ENCODE peak calls at places on chromosome 1, in eight cellular contexts. One of them, this sample, is unnamed.

GRCh38 chr1:204837440-204838084 is 33.1 kb upstream of the NFASC start:
- DNase-seq in keratinocyte: no peak
- DNase-seq in right atrium auricular region: no peak
- DNase-seq in heart right ventricle: peak
- DNase-seq in pancreas: peak
- DNase-seq in uterus: peak
- DNase-seq in cardiac fibroblast: peak
- DNase-seq in brain microvascular endothelial cell: peak
- DNase-seq in this sample: peak

GRCh38 chr1:24536391-24536840 is 19.5 kb upstream of the NCMAP start:
- DNase-seq in keratinocyte: no peak
- DNase-seq in right atrium auricular region: no peak
- DNase-seq in heart right ventricle: no peak
- DNase-seq in pancreas: no peak
- DNase-seq in uterus: no peak
- DNase-seq in cardiac fibroblast: peak
- DNase-seq in brain microvascular endothelial cell: no peak
- DNase-seq in this sample: peak

GRCh38 chr1:84298336-84298687 is 3.2 kb upstream of the SAMD13 start:
- DNase-seq in keratinocyte: no peak
- DNase-seq in right atrium auricular region: no peak
- DNase-seq in heart right ventricle: peak
- DNase-seq in pancreas: peak
- DNase-seq in uterus: peak
- DNase-seq in cardiac fibroblast: peak
- DNase-seq in brain microvascular endothelial cell: no peak
- DNase-seq in this sample: peak

GRCh38 chr1:201332616-201333335 is 44.7 kb downstream of the TNNT2 start:
- DNase-seq in keratinocyte: no peak
- DNase-seq in right atrium auricular region: no peak
- DNase-seq in heart right ventricle: no peak
- DNase-seq in pancreas: no peak
- DNase-seq in uterus: no peak
- DNase-seq in cardiac fibroblast: no peak
- DNase-seq in brain microvascular endothelial cell: no peak
- DNase-seq in this sample: no peak

GRCh38 chr1:48498096-48498791 is 26.2 kb upstream of the SPATA6 start:
- DNase-seq in keratinocyte: peak
- DNase-seq in right atrium auricular region: peak
- DNase-seq in heart right ventricle: peak
- DNase-seq in pancreas: peak
- DNase-seq in uterus: peak
- DNase-seq in cardiac fibroblast: peak
- DNase-seq in brain microvascular endothelial cell: peak
- DNase-seq in this sample: peak

GRCh38 chr1:235831148-235831547 is 35.6 kb downstream of the LYST start:
- DNase-seq in keratinocyte: no peak
- DNase-seq in right atrium auricular region: no peak
- DNase-seq in heart right ventricle: peak
- DNase-seq in pancreas: no peak
- DNase-seq in uterus: no peak
- DNase-seq in cardiac fibroblast: peak
- DNase-seq in brain microvascular endothelial cell: peak
- DNase-seq in this sample: no peak

GRCh38 chr1:178869114-178869697 is 1.7 kb downstream of the ANGPTL1 start:
- DNase-seq in keratinocyte: no peak
- DNase-seq in right atrium auricular region: no peak
- DNase-seq in heart right ventricle: no peak
- DNase-seq in pancreas: no peak
- DNase-seq in uterus: no peak
- DNase-seq in cardiac fibroblast: peak
- DNase-seq in brain microvascular endothelial cell: peak
- DNase-seq in this sample: peak

GRCh38 chr1:246365708-246366107 is 141.4 kb downstream of the SMYD3 start:
- DNase-seq in keratinocyte: no peak
- DNase-seq in right atrium auricular region: no peak
- DNase-seq in heart right ventricle: no peak
- DNase-seq in pancreas: no peak
- DNase-seq in uterus: no peak
- DNase-seq in cardiac fibroblast: no peak
- DNase-seq in brain microvascular endothelial cell: no peak
- DNase-seq in this sample: no peak

GRCh38 chr1:26081267-26082019 is 14.0 kb upstream of the TRIM63 start:
- DNase-seq in keratinocyte: no peak
- DNase-seq in right atrium auricular region: no peak
- DNase-seq in heart right ventricle: peak
- DNase-seq in pancreas: no peak
- DNase-seq in uterus: no peak
- DNase-seq in cardiac fibroblast: no peak
- DNase-seq in brain microvascular endothelial cell: no peak
- DNase-seq in this sample: no peak

GRCh38 chr1:18795002-18795689 is 64.3 kb downstream of the TAS1R2 start:
- DNase-seq in keratinocyte: no peak
- DNase-seq in right atrium auricular region: no peak
- DNase-seq in heart right ventricle: no peak
- DNase-seq in pancreas: no peak
- DNase-seq in uterus: no peak
- DNase-seq in cardiac fibroblast: no peak
- DNase-seq in brain microvascular endothelial cell: no peak
- DNase-seq in this sample: no peak

GRCh38 chr1:55382699-55383377 is 167.7 kb upstream of the USP24 start:
- DNase-seq in keratinocyte: no peak
- DNase-seq in right atrium auricular region: peak
- DNase-seq in heart right ventricle: no peak
- DNase-seq in pancreas: no peak
- DNase-seq in uterus: no peak
- DNase-seq in cardiac fibroblast: no peak
- DNase-seq in brain microvascular endothelial cell: no peak
- DNase-seq in this sample: no peak

GRCh38 chr1:37732111-37732780 is 32.7 kb downstream of the EPHA10 start:
- DNase-seq in keratinocyte: no peak
- DNase-seq in right atrium auricular region: no peak
- DNase-seq in heart right ventricle: no peak
- DNase-seq in pancreas: no peak
- DNase-seq in uterus: no peak
- DNase-seq in cardiac fibroblast: no peak
- DNase-seq in brain microvascular endothelial cell: no peak
- DNase-seq in this sample: no peak

GRCh38 chr1:36151845-36152203 is 2.5 kb upstream of the TRAPPC3 start:
- DNase-seq in keratinocyte: no peak
- DNase-seq in right atrium auricular region: no peak
- DNase-seq in heart right ventricle: peak
- DNase-seq in pancreas: no peak
- DNase-seq in uterus: peak
- DNase-seq in cardiac fibroblast: peak
- DNase-seq in brain microvascular endothelial cell: no peak
- DNase-seq in this sample: no peak

GRCh38 chr1:245700631-245701030 is 545.8 kb downstream of the KIF26B start:
- DNase-seq in keratinocyte: no peak
- DNase-seq in right atrium auricular region: no peak
- DNase-seq in heart right ventricle: no peak
- DNase-seq in pancreas: no peak
- DNase-seq in uterus: no peak
- DNase-seq in cardiac fibroblast: no peak
- DNase-seq in brain microvascular endothelial cell: no peak
- DNase-seq in this sample: no peak

GRCh38 chr1:103941086-103941485 is 191.4 kb downstream of the AMY1C start:
- DNase-seq in keratinocyte: no peak
- DNase-seq in right atrium auricular region: no peak
- DNase-seq in heart right ventricle: no peak
- DNase-seq in pancreas: no peak
- DNase-seq in uterus: no peak
- DNase-seq in cardiac fibroblast: no peak
- DNase-seq in brain microvascular endothelial cell: no peak
- DNase-seq in this sample: no peak

GRCh38 chr1:206955476-206956312 is 9.4 kb upstream of the PIGR start:
- DNase-seq in keratinocyte: no peak
- DNase-seq in right atrium auricular region: no peak
- DNase-seq in heart right ventricle: no peak
- DNase-seq in pancreas: no peak
- DNase-seq in uterus: no peak
- DNase-seq in cardiac fibroblast: peak
- DNase-seq in brain microvascular endothelial cell: no peak
- DNase-seq in this sample: peak

GRCh38 chr1:213984387-213985180 is 3.2 kb upstream of the PROX1 start:
- DNase-seq in keratinocyte: no peak
- DNase-seq in right atrium auricular region: no peak
- DNase-seq in heart right ventricle: no peak
- DNase-seq in pancreas: no peak
- DNase-seq in uterus: no peak
- DNase-seq in cardiac fibroblast: no peak
- DNase-seq in brain microvascular endothelial cell: no peak
- DNase-seq in this sample: no peak

DNA sequence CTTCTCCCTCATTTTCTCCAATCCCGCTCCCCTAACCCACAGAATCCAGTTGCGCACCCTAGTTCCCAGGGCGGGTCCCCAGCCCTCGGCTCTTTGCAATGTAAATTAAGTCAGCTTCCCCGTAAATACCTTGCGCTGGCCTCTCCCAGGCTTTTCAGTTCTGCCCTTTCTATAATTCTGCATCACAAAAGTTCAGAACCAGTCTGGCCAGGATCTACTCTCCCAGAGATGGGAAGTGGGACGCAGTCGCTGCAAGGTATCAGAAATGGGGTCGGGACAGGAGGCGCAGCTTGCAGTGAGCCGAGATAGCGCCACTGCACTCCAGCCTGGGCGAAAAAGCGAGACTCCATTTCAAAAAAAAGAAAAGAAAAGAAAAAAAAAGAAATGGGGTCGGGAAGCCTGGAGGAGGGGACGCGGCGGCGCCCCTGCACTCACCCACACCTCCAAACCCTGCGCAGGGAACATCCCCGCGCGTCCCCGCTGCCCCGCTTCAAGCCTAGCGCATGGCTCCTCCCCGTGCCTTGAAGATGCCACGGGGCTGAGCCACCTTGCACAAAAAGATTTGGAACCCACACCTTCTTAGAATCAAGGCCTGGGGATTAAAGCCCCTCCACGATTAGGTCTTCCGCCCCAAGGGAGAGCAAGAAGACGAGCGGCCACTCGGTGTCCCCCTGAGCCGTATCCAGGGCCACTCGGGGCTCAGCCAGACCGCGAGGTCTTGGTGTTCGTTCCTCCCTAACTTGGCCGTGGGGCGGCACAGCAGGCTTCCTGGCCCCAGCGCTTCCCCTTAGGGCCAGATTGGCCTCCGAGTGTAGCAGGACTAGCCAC is 27.2 kb upstream of the ITLN2 start:
- DNase-seq in keratinocyte: no peak
- DNase-seq in right atrium auricular region: no peak
- DNase-seq in heart right ventricle: no peak
- DNase-seq in pancreas: no peak
- DNase-seq in uterus: no peak
- DNase-seq in cardiac fibroblast: no peak
- DNase-seq in brain microvascular endothelial cell: no peak
- DNase-seq in this sample: no peak
- H3K4me3 ChIP-seq in keratinocyte: no peak
- H3K4me3 ChIP-seq in right atrium auricular region: peak
- H3K4me3 ChIP-seq in heart right ventricle: peak
- H3K4me3 ChIP-seq in pancreas: no peak
- H3K4me3 ChIP-seq in uterus: no peak
- H3K4me3 ChIP-seq in cardiac fibroblast: peak
- H3K4me3 ChIP-seq in brain microvascular endothelial cell: peak
- H3K4me3 ChIP-seq in this sample: no peak

GRCh38 chr1:59163268-59164092 is 133.4 kb upstream of the FGGY start:
- DNase-seq in keratinocyte: no peak
- DNase-seq in right atrium auricular region: no peak
- DNase-seq in heart right ventricle: no peak
- DNase-seq in pancreas: no peak
- DNase-seq in uterus: no peak
- DNase-seq in cardiac fibroblast: peak
- DNase-seq in brain microvascular endothelial cell: peak
- DNase-seq in this sample: no peak
- H3K4me3 ChIP-seq in keratinocyte: no peak
- H3K4me3 ChIP-seq in right atrium auricular region: no peak
- H3K4me3 ChIP-seq in heart right ventricle: no peak
- H3K4me3 ChIP-seq in pancreas: no peak
- H3K4me3 ChIP-seq in uterus: no peak
- H3K4me3 ChIP-seq in cardiac fibroblast: no peak
- H3K4me3 ChIP-seq in brain microvascular endothelial cell: no peak
- H3K4me3 ChIP-seq in this sample: no peak

GRCh38 chr1:150763631-150764223 is 1.9 kb downstream of the CTSS start:
- DNase-seq in keratinocyte: no peak
- DNase-seq in right atrium auricular region: no peak
- DNase-seq in heart right ventricle: no peak
- DNase-seq in pancreas: no peak
- DNase-seq in uterus: no peak
- DNase-seq in cardiac fibroblast: no peak
- DNase-seq in brain microvascular endothelial cell: no peak
- DNase-seq in this sample: peak

GRCh38 chr1:150762559-150762958 is 3.0 kb downstream of the CTSS start:
- DNase-seq in keratinocyte: no peak
- DNase-seq in right atrium auricular region: no peak
- DNase-seq in heart right ventricle: no peak
- DNase-seq in pancreas: no peak
- DNase-seq in uterus: no peak
- DNase-seq in cardiac fibroblast: no peak
- DNase-seq in brain microvascular endothelial cell: no peak
- DNase-seq in this sample: peak

GRCh38 chr1:150763018-150763417 is 2.6 kb downstream of the CTSS start:
- DNase-seq in keratinocyte: no peak
- DNase-seq in right atrium auricular region: no peak
- DNase-seq in heart right ventricle: no peak
- DNase-seq in pancreas: no peak
- DNase-seq in uterus: no peak
- DNase-seq in cardiac fibroblast: no peak
- DNase-seq in brain microvascular endothelial cell: no peak
- DNase-seq in this sample: peak

GRCh38 chr1:150764617-150765090 is 924 bp downstream of the CTSS start:
- DNase-seq in keratinocyte: peak
- DNase-seq in right atrium auricular region: no peak
- DNase-seq in heart right ventricle: no peak
- DNase-seq in pancreas: no peak
- DNase-seq in uterus: no peak
- DNase-seq in cardiac fibroblast: peak
- DNase-seq in brain microvascular endothelial cell: peak
- DNase-seq in this sample: peak

GRCh38 chr1:150765229-150765976 is at the start of gene CTSS:
- DNase-seq in keratinocyte: no peak
- DNase-seq in right atrium auricular region: no peak
- DNase-seq in heart right ventricle: no peak
- DNase-seq in pancreas: no peak
- DNase-seq in uterus: no peak
- DNase-seq in cardiac fibroblast: peak
- DNase-seq in brain microvascular endothelial cell: no peak
- DNase-seq in this sample: peak
- H3K4me3 ChIP-seq in keratinocyte: no peak
- H3K4me3 ChIP-seq in right atrium auricular region: peak
- H3K4me3 ChIP-seq in heart right ventricle: peak
- H3K4me3 ChIP-seq in pancreas: peak
- H3K4me3 ChIP-seq in uterus: peak
- H3K4me3 ChIP-seq in cardiac fibroblast: no peak
- H3K4me3 ChIP-seq in brain microvascular endothelial cell: no peak
- H3K4me3 ChIP-seq in this sample: peak

DNA sequence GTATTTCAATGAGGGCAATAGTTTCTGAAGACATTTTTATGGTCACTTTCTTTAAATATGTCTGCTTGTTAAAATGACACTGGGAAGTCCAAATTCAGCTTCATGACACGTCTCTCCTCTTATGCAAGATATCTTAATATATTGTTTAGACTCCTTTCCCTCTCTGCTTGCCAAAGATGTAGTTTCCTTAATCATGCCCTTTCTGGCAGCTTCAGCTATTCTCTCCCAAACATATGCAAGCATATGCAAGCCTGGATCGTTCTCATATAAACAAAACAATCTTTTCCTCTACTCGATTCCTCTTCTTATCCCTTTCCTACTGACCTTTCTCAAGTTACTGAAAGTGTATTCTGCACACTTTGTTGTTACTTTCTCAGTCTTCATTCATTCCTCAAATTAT is 372.2 kb downstream of the PTBP2 start:
- DNase-seq in keratinocyte: no peak
- DNase-seq in right atrium auricular region: no peak
- DNase-seq in heart right ventricle: no peak
- DNase-seq in pancreas: no peak
- DNase-seq in uterus: no peak
- DNase-seq in cardiac fibroblast: peak
- DNase-seq in brain microvascular endothelial cell: peak
- DNase-seq in this sample: peak
- H3K4me3 ChIP-seq in keratinocyte: no peak
- H3K4me3 ChIP-seq in right atrium auricular region: no peak
- H3K4me3 ChIP-seq in heart right ventricle: no peak
- H3K4me3 ChIP-seq in pancreas: no peak
- H3K4me3 ChIP-seq in uterus: no peak
- H3K4me3 ChIP-seq in cardiac fibroblast: no peak
- H3K4me3 ChIP-seq in brain microvascular endothelial cell: no peak
- H3K4me3 ChIP-seq in this sample: no peak

This sample was measured in fibroblast of villous mesenchyme.